ENCODE peak calls at places on chromosomes 7 and 10, in seven cellular contexts. One of them, this sample, is unnamed.

GRCh38 chr7:45064047-45064725 is 24.6 kb downstream of the NACAD start:
- DNase-seq in endodermal cell: no peak
- DNase-seq in WERI-Rb-1: no peak
- DNase-seq in Panc1: no peak
- DNase-seq in body of pancreas: no peak
- DNase-seq in ovary: no peak
- DNase-seq in heart left ventricle: no peak
- DNase-seq in this sample: no peak

GRCh38 chr10:106338486-106338885 is 826.0 kb downstream of the SORCS1 start:
- DNase-seq in endodermal cell: no peak
- DNase-seq in WERI-Rb-1: no peak
- DNase-seq in Panc1: no peak
- DNase-seq in body of pancreas: no peak
- DNase-seq in ovary: no peak
- DNase-seq in heart left ventricle: no peak
- DNase-seq in this sample: no peak

GRCh38 chr7:137717811-137718271 is 128.9 kb downstream of the DGKI start:
- DNase-seq in endodermal cell: peak
- DNase-seq in WERI-Rb-1: no peak
- DNase-seq in Panc1: no peak
- DNase-seq in body of pancreas: no peak
- DNase-seq in ovary: no peak
- DNase-seq in heart left ventricle: peak
- DNase-seq in this sample: no peak

GRCh38 chr7:84162584-84162983 is 32.0 kb downstream of the SEMA3A start:
- DNase-seq in endodermal cell: no peak
- DNase-seq in WERI-Rb-1: no peak
- DNase-seq in Panc1: no peak
- DNase-seq in body of pancreas: no peak
- DNase-seq in ovary: no peak
- DNase-seq in heart left ventricle: no peak
- DNase-seq in this sample: no peak

GRCh38 chr7:30188806-30189205 is 54.0 kb downstream of the MTURN start:
- DNase-seq in endodermal cell: no peak
- DNase-seq in WERI-Rb-1: no peak
- DNase-seq in Panc1: no peak
- DNase-seq in body of pancreas: no peak
- DNase-seq in ovary: no peak
- DNase-seq in heart left ventricle: no peak
- DNase-seq in this sample: no peak

GRCh38 chr10:36725581-36726520 is 399.5 kb upstream of the ANKRD30A start:
- DNase-seq in endodermal cell: peak
- DNase-seq in WERI-Rb-1: peak
- DNase-seq in Panc1: peak
- DNase-seq in body of pancreas: peak
- DNase-seq in ovary: no peak
- DNase-seq in heart left ventricle: peak
- DNase-seq in this sample: peak

GRCh38 chr7:11104578-11104977 is 130.9 kb downstream of the PHF14 start:
- DNase-seq in endodermal cell: no peak
- DNase-seq in WERI-Rb-1: no peak
- DNase-seq in Panc1: no peak
- DNase-seq in body of pancreas: no peak
- DNase-seq in ovary: no peak
- DNase-seq in heart left ventricle: no peak
- DNase-seq in this sample: no peak

GRCh38 chr10:80202934-80203834 is 2.2 kb downstream of the ANXA11 start:
- DNase-seq in endodermal cell: peak
- DNase-seq in WERI-Rb-1: peak
- DNase-seq in Panc1: no peak
- DNase-seq in body of pancreas: peak
- DNase-seq in ovary: peak
- DNase-seq in heart left ventricle: peak
- DNase-seq in this sample: peak

GRCh38 chr7:157488966-157489365 is 152.2 kb downstream of the DNAJB6 start:
- DNase-seq in endodermal cell: peak
- DNase-seq in WERI-Rb-1: no peak
- DNase-seq in Panc1: no peak
- DNase-seq in body of pancreas: no peak
- DNase-seq in ovary: no peak
- DNase-seq in heart left ventricle: no peak
- DNase-seq in this sample: no peak

GRCh38 chr10:11135709-11136108 is 118.0 kb downstream of the CELF2 start:
- DNase-seq in endodermal cell: no peak
- DNase-seq in WERI-Rb-1: no peak
- DNase-seq in Panc1: no peak
- DNase-seq in body of pancreas: no peak
- DNase-seq in ovary: no peak
- DNase-seq in heart left ventricle: no peak
- DNase-seq in this sample: no peak

GRCh38 chr10:101136007-101136707 is 5.1 kb downstream of the TLX1 start:
- DNase-seq in endodermal cell: peak
- DNase-seq in WERI-Rb-1: no peak
- DNase-seq in Panc1: no peak
- DNase-seq in body of pancreas: no peak
- DNase-seq in ovary: no peak
- DNase-seq in heart left ventricle: no peak
- DNase-seq in this sample: no peak

GRCh38 chr7:39954694-39955093 is 4.6 kb downstream of the CDK13 start:
- DNase-seq in endodermal cell: no peak
- DNase-seq in WERI-Rb-1: no peak
- DNase-seq in Panc1: no peak
- DNase-seq in body of pancreas: no peak
- DNase-seq in ovary: no peak
- DNase-seq in heart left ventricle: no peak
- DNase-seq in this sample: no peak
- H3K4me3 ChIP-seq in endodermal cell: peak
- H3K4me3 ChIP-seq in WERI-Rb-1: no peak
- H3K4me3 ChIP-seq in Panc1: no peak
- H3K4me3 ChIP-seq in body of pancreas: no peak
- H3K4me3 ChIP-seq in ovary: no peak
- H3K4me3 ChIP-seq in heart left ventricle: no peak
- H3K4me3 ChIP-seq in this sample: peak

DNA sequence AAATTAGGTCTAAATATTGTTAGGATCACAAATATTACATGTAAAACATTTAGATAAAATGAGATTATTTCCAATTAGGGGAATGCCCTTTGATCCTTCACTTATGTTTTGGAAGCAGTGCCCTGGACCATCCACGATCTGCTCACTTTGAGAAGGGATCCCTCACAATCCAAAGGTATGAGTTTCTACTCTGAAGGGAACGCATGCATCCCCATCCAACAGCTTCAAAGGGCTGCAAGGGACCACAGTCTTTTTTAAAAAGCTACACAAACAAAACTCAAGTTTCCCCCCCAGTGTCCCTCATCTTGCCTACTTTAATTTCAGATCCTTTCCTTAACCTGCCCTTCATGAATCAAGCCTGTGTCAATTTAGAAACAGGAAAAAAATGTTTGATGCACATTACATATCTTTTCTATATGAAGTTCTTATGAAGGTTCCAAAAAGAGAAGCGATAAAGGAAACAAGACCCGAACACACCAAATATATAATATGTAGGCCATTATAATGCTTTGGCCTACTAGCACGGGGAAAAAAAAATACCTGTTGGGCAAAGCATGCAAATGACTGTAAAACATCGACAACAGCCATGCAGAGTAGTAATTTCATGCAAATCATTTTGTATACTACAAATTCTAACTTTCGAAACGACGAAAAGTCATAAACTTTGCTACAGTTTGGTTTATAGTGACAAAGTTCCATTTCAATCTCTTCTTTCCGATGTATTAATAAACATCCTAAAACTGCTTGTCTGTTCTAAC is 2.0 kb downstream of the EIF3A start:
- DNase-seq in endodermal cell: no peak
- DNase-seq in WERI-Rb-1: no peak
- DNase-seq in Panc1: no peak
- DNase-seq in body of pancreas: no peak
- DNase-seq in ovary: no peak
- DNase-seq in heart left ventricle: no peak
- DNase-seq in this sample: no peak
- H3K4me3 ChIP-seq in endodermal cell: peak
- H3K4me3 ChIP-seq in WERI-Rb-1: no peak
- H3K4me3 ChIP-seq in Panc1: peak
- H3K4me3 ChIP-seq in body of pancreas: no peak
- H3K4me3 ChIP-seq in ovary: peak
- H3K4me3 ChIP-seq in heart left ventricle: peak
- H3K4me3 ChIP-seq in this sample: peak

DNA sequence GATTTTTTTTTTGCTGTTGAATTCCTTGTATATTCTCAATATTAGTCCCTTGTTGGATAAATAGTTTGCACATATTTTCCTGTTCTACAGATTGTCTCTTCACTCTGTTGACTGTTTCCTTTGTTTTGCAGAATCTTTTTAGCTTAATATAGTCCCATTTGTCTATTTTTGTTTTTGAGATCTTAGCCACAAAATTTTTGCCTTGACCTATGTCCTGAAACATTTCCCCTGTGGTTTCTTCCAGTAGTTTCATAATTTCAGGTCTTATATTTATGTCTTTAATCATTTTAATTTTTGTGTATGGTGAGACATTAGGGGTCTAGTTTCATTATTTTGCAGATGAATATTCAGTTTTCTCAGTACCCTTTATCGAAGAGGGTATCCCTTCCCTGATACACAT is 92.7 kb downstream of the LANCL2 start:
- DNase-seq in endodermal cell: no peak
- DNase-seq in WERI-Rb-1: no peak
- DNase-seq in Panc1: no peak
- DNase-seq in body of pancreas: no peak
- DNase-seq in ovary: no peak
- DNase-seq in heart left ventricle: no peak
- DNase-seq in this sample: no peak
- H3K4me3 ChIP-seq in endodermal cell: no peak
- H3K4me3 ChIP-seq in WERI-Rb-1: no peak
- H3K4me3 ChIP-seq in Panc1: no peak
- H3K4me3 ChIP-seq in body of pancreas: no peak
- H3K4me3 ChIP-seq in ovary: no peak
- H3K4me3 ChIP-seq in heart left ventricle: no peak
- H3K4me3 ChIP-seq in this sample: no peak

DNA sequence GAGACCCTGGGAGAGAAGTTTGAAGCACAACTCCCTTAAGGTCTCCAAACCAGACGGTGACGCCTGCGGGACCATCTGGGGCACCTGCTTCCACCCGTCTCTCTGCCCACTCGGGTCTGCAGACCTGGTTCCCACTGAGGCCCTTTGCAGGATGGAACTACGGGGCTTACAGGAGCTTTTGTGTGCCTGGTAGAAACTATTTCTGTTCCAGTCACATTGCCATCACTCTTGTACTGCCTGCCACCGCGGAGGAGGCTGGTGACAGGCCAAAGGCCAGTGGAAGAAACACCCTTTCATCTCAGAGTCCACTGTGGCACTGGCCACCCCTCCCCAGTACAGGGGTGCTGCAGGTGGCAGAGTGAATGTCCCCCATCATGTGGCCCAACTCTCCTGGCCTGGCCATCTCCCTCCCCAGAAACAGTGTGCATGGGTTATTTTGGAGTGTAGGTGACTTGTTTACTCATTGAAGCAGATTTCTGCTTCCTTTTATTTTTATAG is 10.8 kb downstream of the SERPINE1 start:
- DNase-seq in endodermal cell: no peak
- DNase-seq in WERI-Rb-1: no peak
- DNase-seq in Panc1: no peak
- DNase-seq in body of pancreas: no peak
- DNase-seq in ovary: peak
- DNase-seq in heart left ventricle: no peak
- DNase-seq in this sample: no peak
- H3K4me3 ChIP-seq in endodermal cell: no peak
- H3K4me3 ChIP-seq in WERI-Rb-1: no peak
- H3K4me3 ChIP-seq in Panc1: no peak
- H3K4me3 ChIP-seq in body of pancreas: no peak
- H3K4me3 ChIP-seq in ovary: no peak
- H3K4me3 ChIP-seq in heart left ventricle: no peak
- H3K4me3 ChIP-seq in this sample: no peak

DNA sequence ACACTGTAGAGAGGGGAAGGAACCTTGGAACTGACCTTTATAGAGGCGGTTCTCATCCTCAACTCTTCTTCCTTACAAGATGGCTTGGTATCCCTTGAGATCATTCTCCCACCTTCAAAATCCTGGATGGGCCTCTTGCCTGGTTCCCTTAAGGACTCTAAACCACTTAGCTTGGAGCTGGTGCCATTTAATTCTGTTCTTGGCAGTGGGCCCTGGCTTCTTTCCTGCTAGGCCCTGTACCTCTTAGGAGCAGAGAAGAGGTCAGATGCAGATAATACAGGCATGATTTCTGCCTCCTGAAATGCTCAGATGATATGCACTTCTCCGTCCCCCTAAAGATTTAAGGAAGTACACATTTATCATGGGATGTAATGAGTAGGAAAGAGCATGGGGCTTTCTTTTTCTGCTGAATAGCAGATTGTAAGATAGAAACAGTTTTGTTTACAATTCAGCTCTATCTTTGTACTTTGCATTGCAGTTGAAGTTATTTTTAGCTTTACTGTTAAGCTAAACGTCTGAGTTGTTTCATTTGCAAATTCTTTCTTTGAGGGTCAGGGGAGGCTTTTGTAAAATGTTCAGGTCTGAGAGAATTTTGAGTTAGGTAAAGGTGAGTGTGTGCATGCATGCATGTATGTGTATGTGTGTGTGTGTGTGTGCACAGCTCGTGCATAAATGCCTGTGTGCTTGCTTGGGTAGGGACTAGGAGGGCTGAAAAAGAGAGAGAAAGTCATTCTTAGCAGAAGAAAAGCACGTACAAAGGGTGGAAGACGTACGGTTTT is 364.0 kb downstream of the AUTS2 start:
- DNase-seq in endodermal cell: no peak
- DNase-seq in WERI-Rb-1: no peak
- DNase-seq in Panc1: no peak
- DNase-seq in body of pancreas: peak
- DNase-seq in ovary: no peak
- DNase-seq in heart left ventricle: peak
- DNase-seq in this sample: no peak
- H3K4me3 ChIP-seq in endodermal cell: peak
- H3K4me3 ChIP-seq in WERI-Rb-1: no peak
- H3K4me3 ChIP-seq in Panc1: no peak
- H3K4me3 ChIP-seq in body of pancreas: no peak
- H3K4me3 ChIP-seq in ovary: no peak
- H3K4me3 ChIP-seq in heart left ventricle: no peak
- H3K4me3 ChIP-seq in this sample: peak

DNA sequence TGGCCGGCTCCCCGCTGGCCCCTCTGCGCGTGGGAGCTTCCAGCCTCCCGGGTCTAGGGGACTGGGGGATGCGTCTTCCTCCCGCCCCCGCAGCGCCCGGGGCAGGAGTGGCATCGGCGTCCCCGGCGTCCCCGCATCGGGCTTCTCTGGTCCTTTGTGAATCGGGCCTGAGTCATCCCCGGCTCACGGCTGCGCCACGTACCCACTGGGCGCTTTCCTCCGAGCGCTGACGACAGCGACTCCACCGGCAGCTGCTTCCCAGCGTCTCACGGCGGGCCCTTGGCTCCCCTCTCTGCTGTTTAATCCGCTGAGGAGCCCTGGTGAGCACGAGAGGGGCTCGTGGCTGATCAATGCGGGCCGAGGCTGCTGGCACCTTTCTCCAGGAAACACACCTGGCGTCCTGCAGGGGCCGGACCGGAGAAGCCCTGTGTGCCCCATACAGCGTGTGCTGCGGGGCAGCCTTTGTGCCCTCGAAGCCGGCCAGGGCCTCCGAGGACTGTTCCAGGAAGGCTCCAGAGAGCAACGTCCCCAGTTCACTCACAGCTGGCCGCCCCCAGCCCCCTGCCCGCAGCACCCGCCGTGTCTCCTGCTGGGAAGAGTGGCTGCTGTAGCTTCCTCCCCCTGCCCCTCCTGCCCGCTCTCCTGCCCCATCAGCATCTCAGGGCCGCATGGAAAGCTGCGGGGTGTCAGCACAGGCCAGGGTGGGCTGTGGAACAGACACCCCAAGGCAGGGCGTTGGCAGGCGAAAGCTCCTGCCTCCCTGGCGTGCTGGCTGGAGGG is 95.5 kb upstream of the DIP2C start:
- DNase-seq in endodermal cell: peak
- DNase-seq in WERI-Rb-1: peak
- DNase-seq in Panc1: no peak
- DNase-seq in body of pancreas: peak
- DNase-seq in ovary: peak
- DNase-seq in heart left ventricle: peak
- DNase-seq in this sample: peak
- H3K4me3 ChIP-seq in endodermal cell: no peak
- H3K4me3 ChIP-seq in WERI-Rb-1: peak
- H3K4me3 ChIP-seq in Panc1: peak
- H3K4me3 ChIP-seq in body of pancreas: peak
- H3K4me3 ChIP-seq in ovary: peak
- H3K4me3 ChIP-seq in heart left ventricle: peak
- H3K4me3 ChIP-seq in this sample: peak